ENCODE peak calls at places on chromosomes 5 and 9, in seven cellular contexts. U is HEK293T; P is stimulated activated CD8-positive, alpha-beta memory T cell treated with anti-CD3 and anti-CD28 coated beads, Interleukin-4, amount 100 ng/mL, for 24 hours; J is HepG2; I is cardiac fibroblast; O is SK-N-SH; X is SW 1271. B is an unnamed sample.

GRCh38 chr5:173535976-173536639 is 80.3 kb downstream of the BOD1 start:
- DNase-seq in U (no peak), P (no peak), J (no peak), I (peak), O (no peak), X (no peak), B (no peak)

GRCh38 chr5:112179290-112179689 is 239.8 kb downstream of the EPB41L4A start:
- DNase-seq in U (no peak), P (no peak), J (no peak), I (no peak), O (no peak), X (no peak), B (no peak)

GRCh38 chr9:96243798-96244197 is 58.2 kb downstream of the HSD17B3 start:
- DNase-seq in U (no peak), P (no peak), J (no peak), I (no peak), O (no peak), X (no peak), B (no peak)

GRCh38 chr9:99112750-99113417 is 8.0 kb downstream of the TGFBR1 start:
- DNase-seq in U (no peak), P (no peak), J (no peak), I (no peak), O (no peak), X (no peak), B (no peak)

GRCh38 chr9:127178646-127179632 is 56.5 kb upstream of the ANGPTL2 start:
- DNase-seq in U (no peak), P (no peak), J (no peak), I (no peak), O (no peak), X (no peak), B (no peak)

GRCh38 chr9:135156525-135157510 is 69.3 kb downstream of the OLFM1 start:
- DNase-seq in U (peak), P (peak), J (peak), I (peak), O (no peak), X (no peak), B (peak)

GRCh38 chr5:14869286-14870164 is 2.1 kb downstream of the ANKH start:
- DNase-seq in U (no peak), P (no peak), J (no peak), I (no peak), O (no peak), X (no peak), B (no peak)

GRCh38 chr9:132235894-132236661 is 74.2 kb downstream of the NTNG2 start:
- DNase-seq in U (peak), P (peak), J (peak), I (peak), O (peak), X (peak), B (peak)

GRCh38 chr5:96008987-96009647 is 47.5 kb upstream of the ELL2 start:
- DNase-seq in U (no peak), P (no peak), J (no peak), I (no peak), O (no peak), X (no peak), B (no peak)